ENCODE peak calls at places on chromosomes 3 and 15, in ten cellular contexts. D is neural progenitor cell, G is keratinocyte, B is GM23248, L is hepatocyte, K is PC-3, F is PC-9, W is fibroblast of lung, O is A673, M is mammary epithelial cell. C is an unnamed sample.

GRCh38 chr3:71206821-71207220 is 376.7 kb downstream of the FOXP1 start:
- DNase-seq in D (no peak), G (no peak), B (no peak), L (no peak), K (no peak), F (no peak), W (no peak), O (no peak), M (no peak), C (no peak)

GRCh38 chr3:3619815-3620214 is 179.4 kb upstream of the LRRN1 start:
- DNase-seq in D (no peak), G (no peak), B (no peak), L (no peak), K (no peak), F (no peak), W (no peak), O (no peak), M (no peak), C (no peak)

GRCh38 chr3:22297436-22297835 is 546.4 kb upstream of the ZNF385D start:
- DNase-seq in D (no peak), G (no peak), B (no peak), L (no peak), K (peak; percentile 43), F (no peak), W (no peak), O (no peak), M (peak; percentile 8), C (no peak)

GRCh38 chr15:31341501-31342195 is 15.0 kb downstream of the KLF13 start:
- DNase-seq in D (no peak), G (no peak), B (no peak), L (no peak), K (no peak), F (no peak), W (no peak), O (no peak), M (peak; percentile 57), C (no peak)

GRCh38 chr3:134104031-134104430 is 74.3 kb upstream of the SLCO2A1 start:
- DNase-seq in D (no peak), G (no peak), B (peak; percentile 44), L (no peak), K (peak; percentile 21), F (no peak), W (no peak), O (no peak), M (peak; percentile 19), C (peak; percentile 4)

GRCh38 chr3:113423699-113424098 is 17.6 kb downstream of the CFAP44 start:
- DNase-seq in D (no peak), G (no peak), B (no peak), L (no peak), K (no peak), F (no peak), W (no peak), O (no peak), M (no peak), C (no peak)

GRCh38 chr15:88627463-88627862 is 6.3 kb downstream of the AEN start:
- DNase-seq in D (no peak), G (no peak), B (no peak), L (no peak), K (no peak), F (no peak), W (no peak), O (no peak), M (no peak), C (no peak)

GRCh38 chr3:177146646-177147045 is 50.6 kb downstream of the TBL1XR1 start:
- DNase-seq in D (no peak), G (no peak), B (peak; percentile 70), L (no peak), K (peak; percentile 26), F (no peak), W (peak; percentile 47), O (no peak), M (no peak), C (no peak)

DNA sequence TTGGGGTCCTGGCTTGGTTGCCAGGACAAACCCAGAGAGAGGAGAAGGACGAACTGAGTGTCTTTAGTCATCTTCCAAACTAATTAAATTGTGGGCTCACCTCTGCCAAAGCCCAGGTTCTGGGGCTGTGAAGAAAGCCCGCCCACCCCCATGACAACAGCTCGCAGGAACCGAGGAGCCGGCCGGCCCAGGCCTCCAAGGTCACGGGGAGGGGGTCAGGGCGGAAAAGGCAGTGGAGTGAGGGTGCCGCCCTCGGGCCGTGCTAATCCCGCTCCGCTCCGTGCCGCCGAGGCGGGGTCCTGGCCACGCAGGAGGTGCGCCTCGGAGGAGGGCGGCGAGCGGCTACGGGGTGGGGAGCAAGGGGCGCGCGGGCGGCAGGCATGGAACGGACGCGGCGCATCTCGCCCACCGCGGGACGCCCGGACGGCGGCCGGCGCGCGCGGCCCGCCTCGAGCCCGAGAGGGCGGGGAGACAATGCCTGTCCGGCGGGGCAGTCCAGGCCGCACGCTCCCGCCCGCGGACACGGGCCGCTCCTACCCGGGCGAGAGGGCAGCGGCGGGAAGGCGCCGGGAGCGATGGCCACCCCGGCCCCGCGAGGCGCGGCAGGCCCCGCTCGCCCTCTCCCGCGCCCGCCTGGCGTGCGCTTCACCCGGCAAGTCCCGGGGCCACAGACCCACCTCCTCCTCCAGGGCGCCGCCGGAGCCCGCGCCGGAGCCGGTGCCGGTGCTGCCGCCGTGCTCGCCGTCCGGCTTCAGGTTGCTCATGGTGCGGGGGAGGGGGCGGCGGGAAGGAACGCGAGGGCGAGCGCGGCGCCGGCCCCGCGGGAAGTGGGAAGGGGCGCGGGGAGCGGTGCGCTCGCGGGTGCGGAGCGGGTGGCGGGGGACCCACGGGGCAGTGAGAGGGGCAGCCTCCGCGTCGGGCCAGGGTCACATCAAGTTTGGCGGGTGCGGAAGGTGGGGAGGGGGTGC is 549 bp downstream of the RBPMS2 start:
- DNase-seq in D (peak; percentile 76), G (no peak), B (peak; percentile 43), L (peak; percentile 51), K (no peak), F (no peak), W (peak; percentile 14), O (no peak), M (no peak), C (peak; percentile 25)
- TF ChIP-seq EZH2 in D (peak; percentile 68), G (peak; percentile 63), B (peak; percentile 47), L (no peak), K (no peak), F (peak; percentile 86), W (no peak), O (no peak), M (no peak), C (peak; percentile 24)

GRCh38 chr3:10992017-10992945 is at the start of gene SLC6A1:
- DNase-seq in D (peak; percentile 73), G (no peak), B (peak; percentile 13), L (peak; percentile 15), K (no peak), F (no peak), W (peak; percentile 3), O (peak; percentile 17), M (no peak), C (no peak)
- H3K4me3 ChIP-seq in D (peak within 1 kb of the TSS; percentile 58), G (no peak within 1 kb of the TSS), B (no peak within 1 kb of the TSS), L (no peak within 1 kb of the TSS), K (no peak within 1 kb of the TSS), F (no peak within 1 kb of the TSS), W (no peak within 1 kb of the TSS), O (peak within 1 kb of the TSS; percentile 35), M (no peak within 1 kb of the TSS), C (no peak within 1 kb of the TSS)

DNA sequence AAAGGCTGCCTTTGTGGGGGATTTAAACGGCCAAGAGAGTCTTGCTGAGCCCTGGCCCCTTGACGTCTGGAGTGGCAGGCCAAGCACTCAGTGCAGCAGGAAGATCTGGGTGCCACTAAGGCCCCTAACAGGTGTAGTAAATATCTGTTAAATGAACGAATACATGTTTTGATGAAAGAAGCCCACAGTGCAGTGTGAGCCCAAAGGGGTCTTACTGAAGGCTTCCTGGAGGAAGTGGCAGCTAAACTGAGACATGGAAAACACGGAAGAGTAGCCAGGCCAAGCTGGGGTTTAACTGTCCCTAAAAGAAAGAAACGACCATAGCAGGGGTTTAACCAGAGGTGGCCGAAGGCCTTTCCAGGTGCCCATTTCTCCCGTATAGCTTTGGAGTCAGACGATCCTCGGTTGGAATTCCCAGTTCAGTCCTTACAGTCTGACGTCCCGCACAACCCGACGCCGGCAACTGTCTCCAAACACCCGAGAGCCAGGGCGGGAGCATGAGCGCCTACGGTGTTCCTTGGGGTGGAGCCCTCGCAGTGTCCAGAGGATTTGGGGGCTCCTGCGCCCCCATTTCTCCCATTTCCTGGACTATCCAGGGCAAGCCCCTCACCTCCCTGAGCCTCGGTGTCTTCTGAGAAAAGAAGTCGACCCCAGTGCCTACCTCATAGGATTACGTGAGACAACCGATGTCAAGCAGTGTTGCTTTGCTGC is 910 bp upstream of the ABHD6 start:
- DNase-seq in D (peak; percentile 62), G (no peak), B (peak; percentile 42), L (peak; percentile 35), K (peak; percentile 8), F (no peak), W (no peak), O (no peak), M (no peak), C (no peak)
- TF ChIP-seq EZH2 in D (no peak), G (no peak), B (no peak), L (no peak), K (no peak), F (no peak), W (no peak), O (no peak), M (no peak), C (no peak)

GRCh38 chr15:55267401-55268053 is 22.1 kb downstream of the RAB27A start:
- DNase-seq in D (no peak), G (no peak), B (no peak), L (peak; percentile 37), K (no peak), F (no peak), W (peak; percentile 83), O (peak; percentile 17), M (no peak), C (peak; percentile 55)
- H3K4me3 ChIP-seq in D (no peak overlapping the region), G (no peak overlapping the region), B (no peak overlapping the region), L (no peak overlapping the region), K (no peak overlapping the region), F (no peak overlapping the region), W (no peak overlapping the region), O (no peak overlapping the region), M (no peak overlapping the region), C (peak overlapping the region; percentile 19)

GRCh38 chr15:96360581-96361308 is 30.2 kb downstream of the NR2F2 start:
- DNase-seq in D (peak; percentile 91), G (no peak), B (no peak), L (no peak), K (no peak), F (no peak), W (no peak), O (no peak), M (no peak), C (peak; percentile 8)

GRCh38 chr15:96359371-96359771 is 28.9 kb downstream of the NR2F2 start:
- DNase-seq in D (peak; percentile 52), G (no peak), B (no peak), L (no peak), K (no peak), F (no peak), W (no peak), O (no peak), M (no peak), C (peak; percentile 10)

GRCh38 chr15:96358795-96359190 is 28.3 kb downstream of the NR2F2 start:
- DNase-seq in D (no peak), G (no peak), B (no peak), L (no peak), K (no peak), F (no peak), W (no peak), O (no peak), M (no peak), C (no peak)

GRCh38 chr15:96361309-96362000 is 31.0 kb downstream of the NR2F2 start:
- DNase-seq in D (peak; percentile 75), G (no peak), B (no peak), L (no peak), K (no peak), F (no peak), W (no peak), O (no peak), M (no peak), C (no peak)

GRCh38 chr15:96359772-96360498 is 29.4 kb downstream of the NR2F2 start:
- DNase-seq in D (peak; percentile 90), G (no peak), B (peak; percentile 50), L (no peak), K (no peak), F (no peak), W (peak; percentile 51), O (peak; percentile 85), M (no peak), C (peak; percentile 60)
- TF ChIP-seq EZH2 in D (no peak), G (peak; percentile 48), B (no peak), L (peak; percentile 40), K (no peak), F (no peak), W (no peak), O (no peak), M (peak; percentile 61), C (no peak)

C was measured in endothelial cell of umbilical vein.